ENCODE peak calls at places on chromosome 9, in nine cellular contexts. T is heart right ventricle; D is CD4-positive, alpha-beta T cell; O is adrenal gland; W is esophagus squamous epithelium; Z is GM23248; R is colonic mucosa; H is H9; F is effector memory CD4-positive, alpha-beta T cell. J is an unnamed sample.
A peak's percentile ranks its signal among the peaks of the same experiment; 100 is the strongest.

GRCh38 chr9:5947912-5948311 is 57.2 kb downstream of the MLANA start:
- DNase-seq in T (no peak), D (no peak), O (no peak), W (no peak), Z (no peak), R (no peak), H (no peak), F (no peak), J (no peak)

GRCh38 chr9:88387035-88387732 is 1.1 kb upstream of the SPIN1 start:
- DNase-seq in T (peak; percentile 15), D (no peak), O (peak; percentile 64), W (no peak), Z (peak; percentile 71), R (peak; percentile 76), H (no peak), F (no peak), J (peak; percentile 63)

GRCh38 chr9:134595014-134595413 is 46.6 kb upstream of the COL5A1 start:
- DNase-seq in T (no peak), D (no peak), O (peak; percentile 7), W (no peak), Z (no peak), R (no peak), H (peak; percentile 22), F (no peak), J (no peak)

GRCh38 chr9:137734181-137734580 is 115.4 kb downstream of the EHMT1 start:
- DNase-seq in T (no peak), D (no peak), O (no peak), W (no peak), Z (no peak), R (no peak), H (no peak), F (no peak), J (no peak)

GRCh38 chr9:69671904-69672827 is at the start of gene APBA1:
- DNase-seq in T (peak; percentile 53), D (peak; percentile 51), O (peak; percentile 70), W (no peak), Z (peak; percentile 74), R (peak; percentile 66), H (peak; percentile 63), F (peak; percentile 16), J (peak; percentile 56)

GRCh38 chr9:2367970-2368369 is 253.6 kb upstream of the VLDLR start:
- DNase-seq in T (no peak), D (no peak), O (no peak), W (no peak), Z (no peak), R (no peak), H (peak; percentile 38), F (no peak), J (no peak)

GRCh38 chr9:34591091-34591910 is 1.8 kb upstream of the CNTFR start:
- DNase-seq in T (peak; percentile 85), D (peak; percentile 77), O (peak; percentile 86), W (no peak), Z (peak; percentile 87), R (peak; percentile 89), H (peak; percentile 89), F (peak; percentile 63), J (peak; percentile 86)

GRCh38 chr9:116700882-116701836 is 14.1 kb downstream of the TRIM32 start:
- DNase-seq in T (no peak), D (no peak), O (no peak), W (no peak), Z (no peak), R (no peak), H (no peak), F (no peak), J (no peak)

GRCh38 chr9:99999797-100000196 is 93.3 kb downstream of the STX17 start:
- DNase-seq in T (no peak), D (no peak), O (no peak), W (no peak), Z (no peak), R (no peak), H (no peak), F (no peak), J (no peak)

GRCh38 chr9:97502984-97503861 is 1.8 kb downstream of the TMOD1 start:
- DNase-seq in T (peak; percentile 21), D (no peak), O (no peak), W (no peak), Z (no peak), R (no peak), H (peak; percentile 42), F (no peak), J (peak; percentile 34)

GRCh38 chr9:93128715-93129224 is 5.3 kb downstream of the NINJ1 start:
- DNase-seq in T (no peak), D (no peak), O (no peak), W (no peak), Z (no peak), R (no peak), H (peak; percentile 17), F (no peak), J (no peak)

GRCh38 chr9:108150736-108151135 is 661.2 kb upstream of the KLF4 start:
- DNase-seq in T (peak; percentile 31), D (no peak), O (no peak), W (no peak), Z (peak; percentile 63), R (no peak), H (no peak), F (no peak), J (no peak)

GRCh38 chr9:2083552-2083951 is 68.4 kb downstream of the SMARCA2 start:
- DNase-seq in T (no peak), D (no peak), O (no peak), W (no peak), Z (no peak), R (no peak), H (no peak), F (no peak), J (no peak)

GRCh38 chr9:69391946-69392345 is 66.9 kb downstream of the ENTREP1 start:
- DNase-seq in T (peak; percentile 68), D (no peak), O (no peak), W (no peak), Z (no peak), R (no peak), H (no peak), F (no peak), J (no peak)

GRCh38 chr9:83582026-83582425 is 40.9 kb upstream of the IDNK start:
- DNase-seq in T (no peak), D (no peak), O (no peak), W (no peak), Z (peak; percentile 49), R (no peak), H (no peak), F (no peak), J (no peak)

GRCh38 chr9:79939819-79940218 is 368.1 kb downstream of the TLE4 start:
- DNase-seq in T (no peak), D (no peak), O (no peak), W (no peak), Z (no peak), R (no peak), H (no peak), F (no peak), J (no peak)

DNA sequence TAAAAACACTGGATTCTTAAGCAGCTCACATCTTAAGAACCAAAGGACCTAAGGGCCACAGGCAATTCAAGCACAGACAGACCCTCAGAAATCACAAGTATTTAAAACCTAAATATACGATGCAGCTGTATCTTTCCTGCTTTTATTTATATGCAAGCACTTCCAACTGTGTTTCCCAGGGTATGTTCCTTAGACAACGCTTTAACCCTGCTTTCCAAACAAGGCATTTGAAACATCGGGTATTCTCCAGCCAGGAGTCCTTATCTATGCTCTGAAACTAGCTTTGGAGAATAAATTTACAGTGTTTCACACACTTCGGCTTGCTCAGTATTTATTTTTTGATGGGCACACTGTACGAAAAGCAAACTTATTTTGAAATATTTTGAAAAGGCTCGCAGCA is 13.5 kb downstream of the NR6A1 start:
- DNase-seq in T (no peak), D (no peak), O (no peak), W (no peak), Z (no peak), R (no peak), H (no peak), F (no peak), J (no peak)
- H3K27me3 ChIP-seq in T (peaks cover 48% of the 10 kb centered on the region), D (peaks cover 71% of the 10 kb centered on the region), O (peaks cover 16% of the 10 kb centered on the region), W (no peaks in the 10 kb centered on the region), Z (peaks cover 51% of the 10 kb centered on the region), R (no peaks in the 10 kb centered on the region), H (no peaks in the 10 kb centered on the region), F (peaks cover 6% of the 10 kb centered on the region), J (no peaks in the 10 kb centered on the region)

GRCh38 chr9:95047452-95048224 is 269.9 kb downstream of the FANCC start:
- DNase-seq in T (no peak), D (no peak), O (no peak), W (no peak), Z (no peak), R (no peak), H (no peak), F (no peak), J (no peak)
- H3K27me3 ChIP-seq in T (no peaks in the 10 kb centered on the region), D (peaks cover 25% of the 10 kb centered on the region), O (no peaks in the 10 kb centered on the region), W (no peaks in the 10 kb centered on the region), Z (no peaks in the 10 kb centered on the region), R (no peaks in the 10 kb centered on the region), H (no peaks in the 10 kb centered on the region), F (peaks cover 3% of the 10 kb centered on the region), J (no peaks in the 10 kb centered on the region)

GRCh38 chr9:36745977-36746376 is 173.3 kb downstream of the MELK start:
- DNase-seq in T (no peak), D (no peak), O (no peak), W (no peak), Z (no peak), R (no peak), H (no peak), F (no peak), J (no peak)

GRCh38 chr9:36748322-36748899 is 175.7 kb downstream of the MELK start:
- DNase-seq in T (peak; percentile 22), D (peak; percentile 10), O (peak; percentile 56), W (no peak), Z (peak; percentile 68), R (no peak), H (peak; percentile 72), F (no peak), J (peak; percentile 22)

GRCh38 chr9:36742264-36742663 is 169.6 kb downstream of the MELK start:
- DNase-seq in T (no peak), D (no peak), O (no peak), W (no peak), Z (no peak), R (no peak), H (no peak), F (no peak), J (no peak)

GRCh38 chr9:36746415-36746814 is 173.7 kb downstream of the MELK start:
- DNase-seq in T (no peak), D (no peak), O (no peak), W (no peak), Z (no peak), R (no peak), H (no peak), F (no peak), J (no peak)

DNA sequence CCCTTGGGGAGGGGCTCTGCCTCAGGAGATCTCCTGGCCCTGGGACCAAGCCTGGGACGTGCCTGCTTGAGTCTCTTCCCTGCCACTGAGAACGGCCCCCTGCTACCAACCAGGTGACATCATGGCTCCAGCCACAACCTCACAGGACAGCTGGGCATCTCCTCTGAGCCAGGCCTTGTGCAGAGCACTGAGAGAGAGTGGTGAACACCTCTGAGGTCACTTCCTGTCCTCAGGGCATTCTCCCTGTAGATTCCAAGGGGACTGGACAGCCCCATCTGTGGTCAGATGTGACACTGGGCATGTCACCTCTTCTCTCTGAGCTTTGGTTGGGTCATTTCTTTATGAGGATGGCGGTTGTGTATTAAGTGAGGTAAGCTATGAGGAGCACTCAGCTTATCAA is 172.0 kb downstream of the MELK start:
- DNase-seq in T (no peak), D (no peak), O (no peak), W (no peak), Z (no peak), R (no peak), H (no peak), F (no peak), J (no peak)
- H3K27me3 ChIP-seq in T (peaks cover 87% of the 10 kb centered on the region), D (peaks cover 29% of the 10 kb centered on the region), O (peaks cover 7% of the 10 kb centered on the region), W (no peaks in the 10 kb centered on the region), Z (peaks cover 13% of the 10 kb centered on the region), R (peaks cover 2% of the 10 kb centered on the region), H (no peaks in the 10 kb centered on the region), F (peaks cover 3% of the 10 kb centered on the region), J (no peaks in the 10 kb centered on the region)

GRCh38 chr9:126053913-126054312 is 272.7 kb upstream of the MVB12B start:
- DNase-seq in T (no peak), D (no peak), O (no peak), W (no peak), Z (no peak), R (no peak), H (no peak), F (no peak), J (no peak)
- H3K27me3 ChIP-seq in T (peaks cover 46% of the 10 kb centered on the region), D (peaks cover 15% of the 10 kb centered on the region), O (peaks cover 4% of the 10 kb centered on the region), W (no peaks in the 10 kb centered on the region), Z (peaks cover 29% of the 10 kb centered on the region), R (no peaks in the 10 kb centered on the region), H (no peaks in the 10 kb centered on the region), F (no peaks in the 10 kb centered on the region), J (no peaks in the 10 kb centered on the region)

J was measured in body of pancreas.